ENCODE peak calls at places on chromosomes 7 and 10, in six cellular contexts. D is Calu3, K is A549, V is progenitor cell of endocrine pancreas, H is choroid plexus epithelial cell, A is AG10803. M is an unnamed sample.

GRCh38 chr7:158655931-158656441 is 48.6 kb downstream of the NCAPG2 start:
- DNase-seq in D (no peak), K (no peak), V (no peak), H (no peak), A (no peak), M (no peak)

GRCh38 chr7:155279787-155280445 is 17.8 kb upstream of the INSIG1 start:
- DNase-seq in D (no peak), K (no peak), V (no peak), H (no peak), A (no peak), M (no peak)

GRCh38 chr7:155862516-155863257 is 50.4 kb upstream of the SHH start:
- DNase-seq in D (peak), K (peak), V (no peak), H (no peak), A (no peak), M (no peak)

GRCh38 chr10:89522463-89522862 is 12.9 kb downstream of the SLC16A12 start:
- DNase-seq in D (no peak), K (no peak), V (no peak), H (peak), A (peak), M (no peak)

GRCh38 chr10:110903280-110904278 is 15.4 kb downstream of the BBIP1 start:
- DNase-seq in D (no peak), K (no peak), V (no peak), H (no peak), A (no peak), M (no peak)

GRCh38 chr7:135290594-135290993 is 57.0 kb downstream of the STRA8 start:
- DNase-seq in D (no peak), K (no peak), V (no peak), H (no peak), A (no peak), M (no peak)

GRCh38 chr7:121945066-121945848 is 72.3 kb downstream of the PTPRZ1 start:
- DNase-seq in D (no peak), K (no peak), V (no peak), H (no peak), A (no peak), M (no peak)

GRCh38 chr7:77580762-77581350 is 43.8 kb downstream of the PTPN12 start:
- DNase-seq in D (no peak), K (no peak), V (no peak), H (peak), A (peak), M (no peak)

GRCh38 chr7:104643587-104644217 is 315.3 kb downstream of the LHFPL3 start:
- DNase-seq in D (peak), K (peak), V (no peak), H (peak), A (peak), M (no peak)

GRCh38 chr10:132272061-132272766 is 35.5 kb downstream of the STK32C start:
- DNase-seq in D (no peak), K (no peak), V (no peak), H (peak), A (peak), M (peak)

GRCh38 chr7:55552320-55553086 is 19.8 kb downstream of the VOPP1 start:
- DNase-seq in D (peak), K (peak), V (no peak), H (peak), A (peak), M (peak)

GRCh38 chr7:106425017-106425719 is 140.4 kb upstream of the NAMPT start:
- DNase-seq in D (peak), K (peak), V (no peak), H (peak), A (peak), M (no peak)

GRCh38 chr10:86291616-86292340 is 74.8 kb downstream of the GRID1 start:
- DNase-seq in D (no peak), K (no peak), V (no peak), H (no peak), A (no peak), M (no peak)

GRCh38 chr10:17222329-17222728 is 5.7 kb upstream of the VIM start:
- DNase-seq in D (no peak), K (no peak), V (no peak), H (no peak), A (no peak), M (no peak)

GRCh38 chr10:102455893-102456471 is 4.6 kb upstream of the C10orf95 start:
- DNase-seq in D (no peak), K (peak), V (no peak), H (peak), A (peak), M (no peak)

GRCh38 chr7:155864271-155864985 is 52.2 kb upstream of the SHH start:
- DNase-seq in D (no peak), K (no peak), V (no peak), H (no peak), A (no peak), M (no peak)

GRCh38 chr10:54262726-54263125 is 538.3 kb downstream of the PCDH15 start:
- DNase-seq in D (no peak), K (no peak), V (no peak), H (no peak), A (no peak), M (no peak)

GRCh38 chr10:75717126-75717916 is 285.9 kb downstream of the LRMDA start:
- DNase-seq in D (no peak), K (peak), V (no peak), H (peak), A (peak), M (no peak)

GRCh38 chr10:81848514-81848913 is 26.5 kb upstream of the NRG3 start:
- DNase-seq in D (no peak), K (no peak), V (no peak), H (no peak), A (no peak), M (no peak)

GRCh38 chr7:2032876-2033407 is 199.8 kb downstream of the MAD1L1 start:
- DNase-seq in D (no peak), K (no peak), V (no peak), H (no peak), A (no peak), M (peak)

GRCh38 chr7:74038194-74038961 is 10.4 kb downstream of the ELN start:
- DNase-seq in D (no peak), K (no peak), V (no peak), H (no peak), A (no peak), M (no peak)

GRCh38 chr7:55075464-55075971 is 56.7 kb downstream of the EGFR start:
- DNase-seq in D (no peak), K (no peak), V (no peak), H (peak), A (peak), M (no peak)

GRCh38 chr7:152974577-152974976 is 215.0 kb downstream of the ACTR3B start:
- DNase-seq in D (no peak), K (no peak), V (no peak), H (no peak), A (no peak), M (no peak)

GRCh38 chr10:129969528-129970264 is 5.6 kb upstream of the EBF3 start:
- DNase-seq in D (no peak), K (no peak), V (no peak), H (no peak), A (no peak), M (no peak)

GRCh38 chr7:867406-868188 is 8.8 kb upstream of the GET4 start:
- DNase-seq in D (no peak), K (peak), V (no peak), H (peak), A (peak), M (peak)

GRCh38 chr10:5663692-5664427 is 2.5 kb downstream of the ASB13 start:
- DNase-seq in D (peak), K (no peak), V (no peak), H (no peak), A (no peak), M (no peak)

GRCh38 chr7:45125193-45125904 is 13.9 kb upstream of the TBRG4 start:
- DNase-seq in D (no peak), K (no peak), V (no peak), H (no peak), A (no peak), M (no peak)

GRCh38 chr7:151796091-151796870 is 80.6 kb downstream of the PRKAG2 start:
- DNase-seq in D (peak), K (peak), V (no peak), H (no peak), A (peak), M (peak)

GRCh38 chr10:33134011-33134751 is 176.2 kb upstream of the ITGB1 start:
- DNase-seq in D (peak), K (peak), V (no peak), H (peak), A (peak), M (no peak)

GRCh38 chr7:155412416-155413253 is 45.3 kb upstream of the EN2 start:
- DNase-seq in D (peak), K (peak), V (peak), H (peak), A (peak), M (peak)

GRCh38 chr7:103573479-103574058 is 127.6 kb upstream of the SLC26A5 start:
- DNase-seq in D (no peak), K (peak), V (no peak), H (peak), A (peak), M (no peak)
- TF ChIP-seq CTCF in D (no peak), K (peak), V (peak), H (peak), A (peak), M (peak)

DNA sequence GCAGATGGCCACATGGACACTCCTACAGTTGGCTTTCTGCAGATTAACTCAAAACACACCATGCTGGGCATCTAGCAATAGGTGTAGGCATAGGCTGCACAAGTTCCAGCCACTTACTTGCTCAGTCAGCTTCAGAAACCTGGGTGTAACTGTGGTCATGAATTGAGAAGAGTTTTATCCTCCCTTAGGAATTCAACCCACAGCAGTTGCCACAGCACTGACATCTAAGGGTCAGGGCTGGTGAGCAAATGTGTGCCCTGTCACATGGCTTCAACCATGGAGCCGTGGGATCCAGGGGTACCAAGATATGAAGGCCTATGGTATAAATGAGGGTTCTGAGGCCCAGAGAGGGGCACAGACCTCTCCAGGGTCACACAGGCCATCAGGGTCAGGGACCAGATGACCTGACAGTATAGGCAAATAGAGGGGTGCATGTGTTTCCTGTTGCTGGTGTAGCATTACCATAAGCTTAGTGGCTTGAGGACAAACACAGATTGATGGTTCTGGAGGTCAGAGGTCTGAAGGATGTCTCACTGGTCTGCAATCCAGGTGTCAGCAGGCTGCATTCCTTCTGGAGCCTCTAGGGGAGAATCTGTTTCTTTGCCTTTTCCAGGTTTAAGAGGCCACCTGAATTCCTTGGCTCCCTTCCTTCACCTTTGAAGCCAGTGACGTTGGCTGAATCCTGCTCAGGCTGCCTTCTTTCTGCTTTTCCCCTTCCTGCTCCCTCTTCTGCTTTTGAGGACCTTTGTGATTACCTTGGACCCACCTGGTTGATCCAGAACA is 24.1 kb downstream of the MINDY4 start:
- DNase-seq in D (no peak), K (no peak), V (no peak), H (no peak), A (peak), M (no peak)
- TF ChIP-seq CTCF in D (no peak), K (no peak), V (no peak), H (no peak), A (no peak), M (no peak)

GRCh38 chr10:96319754-96320514 is 15.7 kb downstream of the DNTT start:
- DNase-seq in D (no peak), K (peak), V (no peak), H (peak), A (no peak), M (no peak)

GRCh38 chr10:96321822-96322221 is 17.6 kb downstream of the DNTT start:
- DNase-seq in D (no peak), K (no peak), V (no peak), H (no peak), A (no peak), M (no peak)

GRCh38 chr10:96313348-96313747 is 9.1 kb downstream of the DNTT start:
- DNase-seq in D (no peak), K (no peak), V (no peak), H (no peak), A (no peak), M (no peak)

GRCh38 chr10:96322275-96322674 is 18.0 kb downstream of the DNTT start:
- DNase-seq in D (no peak), K (no peak), V (no peak), H (no peak), A (no peak), M (no peak)

GRCh38 chr10:96317067-96317833 is 13.0 kb downstream of the DNTT start:
- DNase-seq in D (no peak), K (no peak), V (no peak), H (no peak), A (no peak), M (no peak)
- TF ChIP-seq CTCF in D (no peak), K (peak), V (no peak), H (no peak), A (no peak), M (no peak)

GRCh38 chr10:70762441-70763177 is 22.6 kb downstream of the TBATA start:
- DNase-seq in D (no peak), K (no peak), V (no peak), H (no peak), A (no peak), M (no peak)

GRCh38 chr10:70761727-70762350 is 23.3 kb downstream of the TBATA start:
- DNase-seq in D (no peak), K (no peak), V (no peak), H (no peak), A (no peak), M (no peak)

GRCh38 chr10:70760271-70760787 is 24.8 kb downstream of the TBATA start:
- DNase-seq in D (no peak), K (no peak), V (no peak), H (no peak), A (no peak), M (peak)

GRCh38 chr10:70759769-70760168 is 25.4 kb downstream of the TBATA start:
- DNase-seq in D (no peak), K (peak), V (no peak), H (peak), A (no peak), M (no peak)

GRCh38 chr10:70761031-70761601 is 24.1 kb downstream of the TBATA start:
- DNase-seq in D (no peak), K (peak), V (no peak), H (peak), A (peak), M (no peak)
- TF ChIP-seq CTCF in D (no peak), K (no peak), V (no peak), H (peak), A (peak), M (peak)

GRCh38 chr7:117171106-117171505 is 151.8 kb downstream of the WNT2 start:
- DNase-seq in D (no peak), K (peak), V (no peak), H (no peak), A (no peak), M (no peak)
- TF ChIP-seq CTCF in D (no peak), K (no peak), V (peak), H (peak), A (no peak), M (no peak)

DNA sequence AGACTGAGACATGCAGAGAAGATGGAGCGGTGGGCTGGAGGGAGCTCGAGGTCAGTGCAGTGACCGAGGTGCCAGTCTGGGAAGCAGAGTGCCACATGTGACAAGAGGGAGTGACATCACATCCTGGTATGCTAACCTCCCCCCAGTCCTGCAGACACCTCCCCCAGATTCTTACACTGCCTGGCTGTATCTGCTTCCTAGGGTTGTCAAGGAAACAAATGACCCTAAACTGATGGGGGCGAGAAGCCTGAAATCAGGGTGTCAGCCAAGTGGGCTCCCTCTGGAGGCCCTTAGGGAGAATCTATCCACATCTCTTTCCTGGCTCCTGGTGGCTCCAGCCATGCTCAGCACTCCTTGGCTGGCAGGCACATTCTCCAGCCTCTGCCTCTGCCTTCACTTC is 316.1 kb upstream of the ZMIZ1 start:
- DNase-seq in D (no peak), K (no peak), V (no peak), H (no peak), A (no peak), M (peak)
- TF ChIP-seq CTCF in D (no peak), K (no peak), V (no peak), H (peak), A (no peak), M (no peak)

GRCh38 chr10:50554995-50555568 is 68.7 kb downstream of the SGMS1 start:
- DNase-seq in D (no peak), K (no peak), V (no peak), H (peak), A (peak), M (no peak)
- TF ChIP-seq CTCF in D (no peak), K (peak), V (no peak), H (no peak), A (no peak), M (no peak)

DNA sequence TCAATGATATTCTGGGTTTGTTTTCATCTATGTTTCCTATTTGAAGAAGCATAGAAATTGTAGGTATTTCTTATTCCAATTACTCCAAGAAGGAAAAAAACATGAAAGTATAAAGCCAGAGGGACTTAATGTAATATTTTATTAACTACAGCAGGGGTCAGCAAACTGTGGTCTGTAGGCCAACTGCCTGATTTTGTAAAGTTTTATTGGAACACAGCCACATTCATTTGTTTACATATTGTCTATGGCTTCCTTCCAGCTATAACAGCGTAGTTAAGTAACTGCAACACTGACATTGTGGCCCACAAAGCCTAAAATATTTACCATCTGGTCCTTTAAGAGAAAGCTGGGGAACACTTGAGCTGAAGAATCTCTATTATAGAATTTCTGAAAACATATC is 306.2 kb downstream of the BICC1 start:
- DNase-seq in D (peak), K (peak), V (no peak), H (peak), A (peak), M (no peak)
- TF ChIP-seq CTCF in D (no peak), K (peak), V (no peak), H (peak), A (no peak), M (no peak)